ENCODE peak calls at places on chromosome 9, in nine cellular contexts. M is IMR-90, Q is Peyer's patch, X is body of pancreas, K is GM12878, I is spleen, G is A549, C is ovary, A is GM12892. U is an unnamed sample.

GRCh38 chr9:112955550-112955949 is 56.4 kb downstream of the ZNF883 start:
- DNase-seq in M (no peak), Q (no peak), X (no peak), K (no peak), I (no peak), G (no peak), C (no peak), A (no peak), U (no peak)

GRCh38 chr9:38482918-38483592 is 58.8 kb upstream of the IGFBPL1 start:
- DNase-seq in M (no peak), Q (no peak), X (no peak), K (no peak), I (no peak), G (no peak), C (no peak), A (no peak), U (no peak)

GRCh38 chr9:77854916-77855314 is 176.7 kb downstream of the GNAQ start:
- DNase-seq in M (no peak), Q (no peak), X (no peak), K (no peak), I (no peak), G (no peak), C (no peak), A (no peak), U (no peak)

GRCh38 chr9:79769476-79770275 is 197.9 kb downstream of the TLE4 start:
- DNase-seq in M (peak), Q (no peak), X (no peak), K (no peak), I (no peak), G (no peak), C (no peak), A (no peak), U (no peak)

GRCh38 chr9:38708759-38709158 is 11.2 kb downstream of the FAM240B start:
- DNase-seq in M (no peak), Q (no peak), X (no peak), K (no peak), I (no peak), G (no peak), C (no peak), A (no peak), U (no peak)

GRCh38 chr9:21906878-21907277 is 87.3 kb downstream of the CDKN2A start:
- DNase-seq in M (peak), Q (no peak), X (no peak), K (no peak), I (no peak), G (peak), C (no peak), A (no peak), U (no peak)

GRCh38 chr9:15485836-15486678 is 24.7 kb downstream of the PSIP1 start:
- DNase-seq in M (peak), Q (no peak), X (no peak), K (no peak), I (no peak), G (peak), C (no peak), A (no peak), U (no peak)

GRCh38 chr9:107597743-107598217 is 108.2 kb upstream of the KLF4 start:
- DNase-seq in M (no peak), Q (peak), X (no peak), K (no peak), I (no peak), G (no peak), C (no peak), A (no peak), U (no peak)

GRCh38 chr9:107283621-107284616 is 840 bp downstream of the RAD23B start:
- DNase-seq in M (peak), Q (peak), X (peak), K (peak), I (peak), G (peak), C (peak), A (peak), U (peak)

GRCh38 chr9:96061293-96061987 is 185.9 kb downstream of the ERCC6L2 start:
- DNase-seq in M (peak), Q (no peak), X (peak), K (no peak), I (no peak), G (peak), C (peak), A (no peak), U (peak)

GRCh38 chr9:113274474-113275146 is 762 bp downstream of the CDC26 start:
- DNase-seq in M (peak), Q (no peak), X (no peak), K (peak), I (no peak), G (peak), C (no peak), A (peak), U (peak)

GRCh38 chr9:107792006-107792405 is 302.4 kb upstream of the KLF4 start:
- DNase-seq in M (no peak), Q (no peak), X (no peak), K (no peak), I (no peak), G (no peak), C (no peak), A (no peak), U (no peak)

GRCh38 chr9:124940521-124940893 is 376 bp downstream of the GOLGA1 start:
- DNase-seq in M (no peak), Q (no peak), X (no peak), K (no peak), I (no peak), G (no peak), C (no peak), A (no peak), U (no peak)

GRCh38 chr9:124939944-124940343 is 939 bp downstream of the GOLGA1 start:
- DNase-seq in M (no peak), Q (no peak), X (no peak), K (no peak), I (no peak), G (no peak), C (no peak), A (no peak), U (no peak)

GRCh38 chr9:124941689-124942561 is 1.0 kb upstream of the GOLGA1 start:
- DNase-seq in M (peak), Q (peak), X (peak), K (peak), I (peak), G (peak), C (peak), A (no peak), U (peak)

GRCh38 chr9:124946167-124946566 is 5.3 kb upstream of the GOLGA1 start:
- DNase-seq in M (no peak), Q (no peak), X (no peak), K (no peak), I (no peak), G (no peak), C (no peak), A (no peak), U (no peak)

GRCh38 chr9:124940894-124941688 is at the start of gene GOLGA1:
- DNase-seq in M (peak), Q (peak), X (peak), K (peak), I (peak), G (peak), C (peak), A (peak), U (peak)
- TF ChIP-seq POLR2A in M (peak), Q (peak), X (peak), K (peak), I (no peak), G (peak), C (peak), A (peak), U (peak)

DNA sequence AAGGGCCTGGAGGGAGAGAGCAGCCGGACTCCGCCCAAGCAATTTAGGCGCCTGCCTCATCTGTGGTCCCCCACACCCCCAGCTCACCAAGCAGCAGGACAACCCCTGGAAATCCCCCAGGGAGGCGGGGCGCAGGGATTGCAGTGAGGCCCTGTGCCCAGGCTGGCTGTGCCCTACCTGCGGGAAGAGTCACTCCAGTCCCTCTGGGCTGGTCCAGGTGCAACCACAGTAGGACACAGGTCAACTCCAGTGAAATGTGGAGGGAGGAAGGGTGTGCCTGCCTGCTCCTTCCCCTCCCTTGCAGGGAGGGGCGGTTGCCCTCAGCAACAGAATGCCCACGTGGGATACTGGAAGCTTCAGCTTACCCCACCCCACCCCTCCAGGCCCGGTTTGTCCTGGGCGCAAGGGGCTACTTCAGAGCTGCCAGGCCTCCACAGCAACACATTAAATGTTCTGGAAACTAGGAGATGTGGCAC is 22.7 kb downstream of the ABO start:
- DNase-seq in M (no peak), Q (peak), X (no peak), K (no peak), I (no peak), G (no peak), C (peak), A (no peak), U (no peak)
- TF ChIP-seq POLR2A in M (no peak), Q (peak), X (no peak), K (no peak), I (no peak), G (no peak), C (no peak), A (no peak), U (no peak)

DNA sequence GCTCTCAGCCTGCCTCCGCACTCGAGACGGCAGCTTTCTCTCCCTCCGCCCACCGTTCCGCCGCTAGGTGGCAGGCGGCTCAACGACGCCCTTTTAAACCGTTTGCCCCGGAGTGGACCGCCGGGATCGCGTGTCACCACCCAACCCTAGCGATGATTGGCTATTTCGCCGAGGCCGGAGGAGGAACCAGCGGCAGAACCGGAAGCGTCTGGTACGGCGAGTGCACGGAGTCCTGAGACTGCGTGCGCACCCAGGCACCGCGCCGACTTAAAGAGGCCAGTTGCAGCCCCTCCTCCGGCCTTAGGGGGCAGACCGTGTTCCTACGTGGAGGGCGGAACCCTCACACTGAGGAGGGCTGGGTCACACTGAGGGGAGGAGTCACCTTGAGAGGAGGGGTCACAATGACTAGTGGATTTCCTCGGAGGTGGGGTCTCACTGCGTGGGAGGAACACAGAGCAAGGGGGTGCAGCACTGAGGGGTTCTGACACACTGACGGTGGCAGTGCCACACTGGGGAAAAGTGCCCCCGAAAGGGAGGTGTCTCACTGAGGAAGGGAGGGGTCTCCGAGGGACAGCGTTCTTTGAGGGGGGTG is 980 bp upstream of the TESK1 start:
- DNase-seq in M (peak), Q (peak), X (peak), K (peak), I (peak), G (peak), C (peak), A (peak), U (peak)
- TF ChIP-seq POLR2A in M (peak), Q (peak), X (peak), K (peak), I (no peak), G (peak), C (peak), A (peak), U (peak)

DNA sequence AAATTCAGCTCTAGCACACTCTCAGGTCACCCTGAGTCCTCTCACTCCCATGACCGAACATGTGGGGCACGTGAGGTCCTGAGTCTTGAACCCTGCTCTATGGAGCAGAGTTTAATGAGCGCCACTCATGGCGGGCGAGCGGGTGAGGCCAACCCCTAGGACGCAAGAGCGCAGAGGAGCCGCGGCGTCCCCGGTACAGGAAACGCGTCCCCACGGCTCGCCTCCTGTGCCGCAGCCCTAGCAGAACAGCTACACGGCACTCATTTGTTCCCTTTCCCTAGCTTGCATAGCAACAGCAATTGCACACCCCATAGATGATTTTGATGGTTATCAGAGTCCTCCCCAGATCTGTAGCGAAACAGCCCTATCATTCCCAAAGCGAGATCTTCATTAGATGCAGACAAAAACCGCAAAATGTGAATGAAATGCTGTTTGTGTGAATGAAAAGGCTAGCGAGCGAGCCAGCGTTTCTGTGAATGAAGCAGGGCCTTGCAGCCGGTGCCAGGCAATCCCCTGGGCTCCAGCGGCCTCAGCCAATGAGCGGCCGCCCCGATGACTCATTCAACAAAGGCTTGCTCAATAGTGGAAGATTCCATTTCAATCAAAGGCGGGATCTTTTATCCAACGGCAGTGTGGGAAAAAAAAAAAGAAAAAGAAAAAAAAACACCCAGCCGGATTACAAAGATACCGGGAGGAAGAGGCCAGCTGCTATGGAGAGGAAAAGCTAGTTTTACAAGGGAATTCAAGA is 1.5 kb upstream of the SHC3 start:
- DNase-seq in M (peak), Q (peak), X (peak), K (no peak), I (peak), G (peak), C (peak), A (no peak), U (peak)
- TF ChIP-seq POLR2A in M (peak), Q (peak), X (peak), K (no peak), I (no peak), G (peak), C (no peak), A (no peak), U (peak)

DNA sequence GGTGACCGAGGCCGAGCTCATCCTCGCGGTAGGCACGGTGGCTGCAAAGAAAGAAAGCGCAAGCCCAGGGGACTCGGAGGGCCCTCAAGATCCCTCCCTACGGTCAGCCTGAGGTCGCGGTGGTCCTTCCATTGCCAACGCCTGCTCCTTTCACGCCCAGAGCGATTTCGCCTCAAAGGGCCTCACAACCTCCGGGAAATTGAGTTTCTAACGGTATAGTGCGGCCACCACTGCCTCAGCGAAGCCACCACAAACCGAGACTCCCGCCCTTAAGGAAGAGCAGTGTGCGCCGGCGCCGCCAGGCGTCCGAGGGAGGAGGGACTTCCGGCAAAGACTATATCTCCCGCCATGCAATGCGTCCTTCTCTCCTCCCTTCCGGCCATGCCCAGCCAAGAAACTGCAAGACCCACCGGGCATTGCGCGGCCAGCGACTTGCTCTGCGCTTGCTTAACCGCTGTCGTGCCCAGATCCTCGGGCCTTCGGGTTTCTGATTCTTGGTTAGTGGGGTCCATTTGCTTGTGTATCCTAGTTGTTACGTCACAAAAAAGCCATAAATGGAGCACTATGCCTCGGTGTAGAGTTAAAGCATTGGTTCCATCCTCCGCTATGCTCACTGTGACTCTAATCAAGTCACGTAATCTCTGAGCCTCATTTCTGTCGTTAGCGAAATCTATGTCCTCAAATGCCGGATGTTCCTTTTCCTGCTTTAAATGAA is at the start of gene HAUS6:
- DNase-seq in M (peak), Q (peak), X (peak), K (peak), I (peak), G (peak), C (peak), A (peak), U (peak)
- TF ChIP-seq POLR2A in M (peak), Q (peak), X (no peak), K (peak), I (no peak), G (peak), C (peak), A (peak), U (no peak)

GRCh38 chr9:33233659-33234335 is 6.2 kb upstream of the SPINK4 start:
- DNase-seq in M (peak), Q (peak), X (peak), K (no peak), I (no peak), G (peak), C (no peak), A (no peak), U (peak)
- TF ChIP-seq POLR2A in M (no peak), Q (peak), X (peak), K (no peak), I (no peak), G (peak), C (no peak), A (no peak), U (no peak)

GRCh38 chr9:101353683-101354082 is 31.1 kb downstream of the BAAT start:
- DNase-seq in M (no peak), Q (no peak), X (no peak), K (no peak), I (no peak), G (no peak), C (no peak), A (no peak), U (no peak)

GRCh38 chr9:101354765-101355708 is 29.8 kb downstream of the BAAT start:
- DNase-seq in M (no peak), Q (peak), X (no peak), K (no peak), I (no peak), G (no peak), C (no peak), A (no peak), U (no peak)

GRCh38 chr9:101350285-101350684 is 34.5 kb downstream of the BAAT start:
- DNase-seq in M (no peak), Q (no peak), X (no peak), K (no peak), I (no peak), G (no peak), C (no peak), A (no peak), U (no peak)

GRCh38 chr9:101354143-101354764 is 30.6 kb downstream of the BAAT start:
- DNase-seq in M (no peak), Q (no peak), X (no peak), K (no peak), I (no peak), G (peak), C (no peak), A (no peak), U (no peak)

DNA sequence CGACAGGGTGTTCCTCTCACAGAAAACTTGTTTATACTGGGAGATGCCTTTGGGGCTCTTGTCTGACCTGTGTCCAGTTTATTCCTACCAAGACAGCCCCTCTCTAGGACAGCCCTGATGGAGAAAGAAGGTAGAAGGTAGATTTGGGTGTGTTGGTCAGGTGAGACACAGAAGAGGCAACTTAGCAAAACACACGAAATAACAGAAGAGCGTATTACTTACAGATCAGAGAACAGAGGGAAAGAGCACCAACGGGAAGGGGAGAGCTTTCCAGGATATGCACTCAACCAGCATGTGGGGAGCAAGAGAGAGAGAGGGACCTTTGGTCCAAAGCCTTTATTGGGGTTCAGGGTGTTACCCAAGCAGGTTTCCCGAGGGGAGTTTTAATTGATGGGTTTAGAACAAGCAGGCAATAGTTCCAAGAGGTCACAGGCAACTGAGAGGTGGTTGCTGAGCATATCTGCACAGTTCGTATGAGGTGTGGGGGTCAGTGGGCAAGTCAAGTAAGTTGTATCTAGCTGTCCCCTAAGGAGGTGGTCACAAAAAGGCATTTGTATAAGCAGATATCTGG is 31.8 kb downstream of the BAAT start:
- DNase-seq in M (no peak), Q (no peak), X (no peak), K (no peak), I (no peak), G (no peak), C (no peak), A (no peak), U (no peak)
- TF ChIP-seq POLR2A in M (no peak), Q (no peak), X (no peak), K (no peak), I (no peak), G (no peak), C (no peak), A (no peak), U (no peak)

DNA sequence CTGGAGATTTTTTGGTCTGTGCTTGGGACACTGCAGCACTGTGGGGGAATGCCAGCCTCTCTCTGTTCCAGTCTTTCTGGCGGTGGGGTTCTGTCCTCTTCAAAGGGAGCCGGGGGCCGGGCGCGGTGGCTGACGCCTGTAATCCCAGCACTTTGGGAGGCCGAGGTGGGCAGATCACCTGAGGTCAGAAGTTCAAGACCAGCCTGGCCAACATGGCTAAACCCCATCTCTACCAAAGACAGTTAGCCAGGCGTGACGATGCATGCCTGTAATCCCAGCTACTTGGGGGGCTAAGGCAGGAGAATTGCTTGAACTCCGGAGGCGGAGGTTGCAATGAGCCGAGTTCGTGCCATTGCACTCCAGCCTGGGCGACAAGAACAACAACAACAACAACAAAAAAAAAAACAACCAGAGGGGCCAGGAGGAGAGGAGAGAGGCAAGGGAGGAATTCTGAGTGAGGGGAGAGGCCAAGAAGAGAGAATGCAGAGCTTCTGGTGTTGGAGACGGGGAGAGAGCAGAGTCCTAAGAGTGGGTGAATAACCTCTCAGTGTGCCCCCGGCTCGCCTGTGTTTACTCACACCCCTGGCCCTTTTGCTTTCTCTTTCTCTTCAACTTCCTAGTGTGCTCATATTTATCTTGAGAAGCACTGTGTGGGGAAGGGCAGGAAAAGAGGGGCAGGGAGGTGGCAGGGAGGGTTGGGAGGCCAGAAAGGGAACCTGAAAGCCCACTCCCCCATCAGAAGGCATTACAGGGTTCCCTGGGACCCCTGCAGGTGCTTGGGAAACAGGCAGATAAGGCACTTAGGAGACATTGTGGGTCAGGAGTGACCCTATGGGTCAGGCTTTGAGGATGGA is 3.2 kb upstream of the SET start:
- DNase-seq in M (no peak), Q (peak), X (no peak), K (no peak), I (peak), G (no peak), C (no peak), A (no peak), U (no peak)
- TF ChIP-seq POLR2A in M (no peak), Q (peak), X (no peak), K (peak), I (no peak), G (no peak), C (no peak), A (no peak), U (no peak)

GRCh38 chr9:35102769-35103659 is at the start of gene STOML2:
- DNase-seq in M (peak), Q (peak), X (peak), K (peak), I (peak), G (peak), C (peak), A (peak), U (peak)
- TF ChIP-seq POLR2A in M (peak), Q (peak), X (peak), K (peak), I (no peak), G (peak), C (peak), A (peak), U (peak)

U was measured in H54.